ENCODE peak calls at places on chromosomes 13 and 19, in four cellular contexts. K is stimulated activated CD8-positive, alpha-beta memory T cell treated with anti-CD3 and anti-CD28 coated beads, Interleukin-12 subunit alpha, Interleukin-12 subunit beta, amount 100 ng/mL, for 4 hours; D is activated CD8-positive, alpha-beta memory T cell treated with anti-CD3 and anti-CD28 coated beads for 1 hour; U is uterus. B is an unnamed sample.
A peak's percentile ranks its signal among the peaks of the same experiment; 100 is the strongest.

GRCh38 chr19:49422407-49423277 is 599 bp downstream of the PTH2 start:
- DNase-seq in K (no peak), D (no peak), U (no peak), B (no peak)

GRCh38 chr19:17304386-17305047 is 1.2 kb upstream of the MRPL34 start:
- DNase-seq in K (no peak), U (no peak), D (no peak), B (no peak)

GRCh38 chr13:39052944-39053343 is 14.7 kb downstream of the NHLRC3 start:
- DNase-seq in K (no peak), U (no peak), D (no peak), B (no peak)

GRCh38 chr19:51712461-51713081 is 11.2 kb downstream of the HAS1 start:
- DNase-seq in D (no peak), K (no peak), U (no peak), B (no peak)

GRCh38 chr13:36764957-36765356 is 54.1 kb upstream of the RFXAP start:
- DNase-seq in D (no peak), U (no peak), K (no peak), B (no peak)

GRCh38 chr19:37817180-37817911 is 38.0 kb upstream of the ZNF573 start:
- DNase-seq in D (no peak), U (peak; percentile 77), K (no peak), B (peak; percentile 66)

GRCh38 chr13:90483906-90484305 is 863.6 kb upstream of the MIR17HG start:
- DNase-seq in K (no peak), D (no peak), U (no peak), B (no peak)

GRCh38 chr13:21637296-21637695 is 33.3 kb upstream of the MICU2 start:
- DNase-seq in D (peak; percentile 6), U (no peak), K (peak; percentile 10), B (no peak)

GRCh38 chr19:35458821-35459391 is 10.8 kb downstream of the FFAR2 start:
- DNase-seq in D (no peak), K (no peak), U (no peak), B (no peak)

GRCh38 chr19:30936276-30936675 is 413.0 kb downstream of the TSHZ3 start:
- DNase-seq in K (no peak), D (no peak), U (no peak), B (no peak)